ENCODE peak calls at places on chromosomes 7 and 10, in five cellular contexts. One of them, this sample, is unnamed.

GRCh38 chr10:103153765-103154197 is 39.3 kb downstream of the NT5C2 start:
- DNase-seq in putamen: no peak
- DNase-seq in progenitor cell of endocrine pancreas: no peak
- DNase-seq in CD8-positive, alpha-beta memory T cell: no peak
- DNase-seq in Daoy: no peak
- DNase-seq in this sample: peak; percentile 21

GRCh38 chr7:124462249-124462648 is 303.3 kb downstream of the GPR37 start:
- DNase-seq in putamen: no peak
- DNase-seq in progenitor cell of endocrine pancreas: no peak
- DNase-seq in CD8-positive, alpha-beta memory T cell: no peak
- DNase-seq in Daoy: no peak
- DNase-seq in this sample: no peak

GRCh38 chr10:48192916-48193450 is 81.5 kb downstream of the FRMPD2 start:
- DNase-seq in putamen: no peak
- DNase-seq in progenitor cell of endocrine pancreas: no peak
- DNase-seq in CD8-positive, alpha-beta memory T cell: no peak
- DNase-seq in Daoy: no peak
- DNase-seq in this sample: no peak

GRCh38 chr10:101012525-101013364 is 13.1 kb downstream of the LZTS2 start:
- DNase-seq in putamen: peak; percentile 97
- DNase-seq in progenitor cell of endocrine pancreas: peak; percentile 58
- DNase-seq in CD8-positive, alpha-beta memory T cell: peak; percentile 50
- DNase-seq in Daoy: peak; percentile 90
- DNase-seq in this sample: peak; percentile 99

GRCh38 chr10:3654496-3654895 is 130.5 kb downstream of the KLF6 start:
- DNase-seq in putamen: no peak
- DNase-seq in progenitor cell of endocrine pancreas: no peak
- DNase-seq in CD8-positive, alpha-beta memory T cell: no peak
- DNase-seq in Daoy: peak; percentile 18
- DNase-seq in this sample: peak; percentile 4

GRCh38 chr7:131555565-131556054 is 818 bp downstream of the PODXL start:
- DNase-seq in putamen: no peak
- DNase-seq in progenitor cell of endocrine pancreas: no peak
- DNase-seq in CD8-positive, alpha-beta memory T cell: no peak
- DNase-seq in Daoy: no peak
- DNase-seq in this sample: no peak

GRCh38 chr10:96242822-96243221 is 28.5 kb downstream of the BLNK start:
- DNase-seq in putamen: no peak
- DNase-seq in progenitor cell of endocrine pancreas: no peak
- DNase-seq in CD8-positive, alpha-beta memory T cell: no peak
- DNase-seq in Daoy: no peak
- DNase-seq in this sample: no peak

GRCh38 chr10:43395571-43396060 is 13.4 kb downstream of the HNRNPF start:
- DNase-seq in putamen: no peak
- DNase-seq in progenitor cell of endocrine pancreas: no peak
- DNase-seq in CD8-positive, alpha-beta memory T cell: peak; percentile 40
- DNase-seq in Daoy: no peak
- DNase-seq in this sample: no peak

GRCh38 chr10:12081470-12081869 is 12.7 kb downstream of the DHTKD1 start:
- DNase-seq in putamen: no peak
- DNase-seq in progenitor cell of endocrine pancreas: no peak
- DNase-seq in CD8-positive, alpha-beta memory T cell: no peak
- DNase-seq in Daoy: no peak
- DNase-seq in this sample: no peak

GRCh38 chr7:22189230-22189629 is 167.7 kb downstream of the RAPGEF5 start:
- DNase-seq in putamen: no peak
- DNase-seq in progenitor cell of endocrine pancreas: no peak
- DNase-seq in CD8-positive, alpha-beta memory T cell: no peak
- DNase-seq in Daoy: no peak
- DNase-seq in this sample: no peak

GRCh38 chr10:69087600-69088470 is at the start of gene SRGN:
- DNase-seq in putamen: peak; percentile 64
- DNase-seq in progenitor cell of endocrine pancreas: no peak
- DNase-seq in CD8-positive, alpha-beta memory T cell: peak; percentile 90
- DNase-seq in Daoy: no peak
- DNase-seq in this sample: peak; percentile 80

GRCh38 chr10:60441515-60441914 is 51.8 kb upstream of the ANK3 start:
- DNase-seq in putamen: no peak
- DNase-seq in progenitor cell of endocrine pancreas: no peak
- DNase-seq in CD8-positive, alpha-beta memory T cell: no peak
- DNase-seq in Daoy: no peak
- DNase-seq in this sample: no peak

GRCh38 chr10:17616403-17617030 is 657 bp downstream of the HACD1 start:
- DNase-seq in putamen: peak; percentile 28
- DNase-seq in progenitor cell of endocrine pancreas: peak; percentile 62
- DNase-seq in CD8-positive, alpha-beta memory T cell: no peak
- DNase-seq in Daoy: peak; percentile 57
- DNase-seq in this sample: peak; percentile 89

This sample was measured in myocyte.